ENCODE peak calls at places on chromosomes 4 and X, in four cellular contexts. One of them, this sample, is unnamed.

GRCh38 chr4:185359767-185360446 is 35.8 kb downstream of the LRP2BP start:
- DNase-seq in suprapubic skin: no peak
- DNase-seq in adrenal gland: no peak
- DNase-seq in body of pancreas: no peak
- DNase-seq in this sample: no peak

GRCh38 chrX:39642071-39642470 is 455.7 kb downstream of the BCOR start:
- DNase-seq in adrenal gland: no peak
- DNase-seq in suprapubic skin: no peak
- DNase-seq in body of pancreas: no peak
- DNase-seq in this sample: no peak

GRCh38 chr4:188578657-188579056 is 439.4 kb downstream of the TRIML1 start:
- DNase-seq in adrenal gland: no peak
- DNase-seq in suprapubic skin: no peak
- DNase-seq in body of pancreas: no peak
- DNase-seq in this sample: no peak

GRCh38 chrX:32176510-32176909 is 1034.8 kb downstream of the DMD start:
- DNase-seq in adrenal gland: no peak
- DNase-seq in suprapubic skin: no peak
- DNase-seq in body of pancreas: no peak
- DNase-seq in this sample: no peak

GRCh38 chr4:39814403-39815185 is 116.7 kb downstream of the UBE2K start:
- DNase-seq in adrenal gland: no peak
- DNase-seq in body of pancreas: no peak
- DNase-seq in suprapubic skin: no peak
- DNase-seq in this sample: no peak

GRCh38 chr4:28557755-28558154 is 1697.1 kb downstream of the STIM2 start:
- DNase-seq in suprapubic skin: no peak
- DNase-seq in adrenal gland: no peak
- DNase-seq in body of pancreas: no peak
- DNase-seq in this sample: no peak

GRCh38 chrX:11953615-11954014 is 184.7 kb upstream of the FRMPD4 start:
- DNase-seq in suprapubic skin: no peak
- DNase-seq in body of pancreas: no peak
- DNase-seq in adrenal gland: no peak
- DNase-seq in this sample: no peak

GRCh38 chrX:15301924-15302323 is 13.5 kb downstream of the ASB11 start:
- DNase-seq in suprapubic skin: peak
- DNase-seq in adrenal gland: peak
- DNase-seq in body of pancreas: peak
- DNase-seq in this sample: no peak

GRCh38 chrX:153340111-153340510 is 6.2 kb downstream of the ZNF275 start:
- DNase-seq in suprapubic skin: no peak
- DNase-seq in adrenal gland: no peak
- DNase-seq in body of pancreas: no peak
- DNase-seq in this sample: no peak

GRCh38 chr4:145523117-145523516 is 41.5 kb downstream of the SMAD1 start:
- DNase-seq in adrenal gland: no peak
- DNase-seq in suprapubic skin: no peak
- DNase-seq in body of pancreas: no peak
- DNase-seq in this sample: no peak

GRCh38 chr4:18248611-18249010 is 227.1 kb upstream of the LCORL start:
- DNase-seq in adrenal gland: no peak
- DNase-seq in body of pancreas: no peak
- DNase-seq in suprapubic skin: no peak
- DNase-seq in this sample: no peak

GRCh38 chr4:69707807-69708206 is 52.6 kb downstream of the SULT1B1 start:
- DNase-seq in adrenal gland: no peak
- DNase-seq in body of pancreas: no peak
- DNase-seq in suprapubic skin: no peak
- DNase-seq in this sample: no peak

GRCh38 chr4:31204895-31205294 is 484.7 kb downstream of the PCDH7 start:
- DNase-seq in body of pancreas: no peak
- DNase-seq in adrenal gland: no peak
- DNase-seq in suprapubic skin: no peak
- DNase-seq in this sample: no peak

GRCh38 chr4:187544461-187545053 is 451.0 kb upstream of the ZFP42 start:
- DNase-seq in adrenal gland: no peak
- DNase-seq in suprapubic skin: no peak
- DNase-seq in body of pancreas: no peak
- DNase-seq in this sample: no peak

GRCh38 chr4:157674699-157675098 is 454.2 kb downstream of the GRIA2 start:
- DNase-seq in body of pancreas: no peak
- DNase-seq in adrenal gland: no peak
- DNase-seq in suprapubic skin: no peak
- DNase-seq in this sample: no peak

GRCh38 chr4:23922535-23923115 is 32.8 kb upstream of the PPARGC1A start:
- DNase-seq in body of pancreas: no peak
- DNase-seq in suprapubic skin: no peak
- DNase-seq in adrenal gland: no peak
- DNase-seq in this sample: no peak

GRCh38 chrX:43949669-43950068 is 23.5 kb downstream of the NDP start:
- DNase-seq in suprapubic skin: no peak
- DNase-seq in adrenal gland: peak
- DNase-seq in body of pancreas: no peak
- DNase-seq in this sample: no peak

GRCh38 chr4:825063-825968 is 613 bp downstream of the CPLX1 start:
- DNase-seq in adrenal gland: peak
- DNase-seq in suprapubic skin: peak
- DNase-seq in body of pancreas: peak
- DNase-seq in this sample: no peak

GRCh38 chr4:48649505-48649904 is 130.6 kb downstream of the FRYL start:
- DNase-seq in adrenal gland: no peak
- DNase-seq in body of pancreas: no peak
- DNase-seq in suprapubic skin: no peak
- DNase-seq in this sample: no peak

GRCh38 chr4:112102875-112103370 is 42.3 kb upstream of the FAM241A start:
- DNase-seq in adrenal gland: no peak
- DNase-seq in body of pancreas: no peak
- DNase-seq in suprapubic skin: no peak
- DNase-seq in this sample: no peak

GRCh38 chr4:522911-523443 is 24.0 kb downstream of the PIGG start:
- DNase-seq in body of pancreas: no peak
- DNase-seq in adrenal gland: no peak
- DNase-seq in suprapubic skin: no peak
- DNase-seq in this sample: no peak

GRCh38 chrX:119942831-119943184 is 743 bp downstream of the NKAP start:
- DNase-seq in body of pancreas: no peak
- DNase-seq in adrenal gland: no peak
- DNase-seq in suprapubic skin: no peak
- DNase-seq in this sample: no peak

GRCh38 chrX:32137525-32137924 is 1065.7 kb upstream of the FTHL17 start:
- DNase-seq in body of pancreas: no peak
- DNase-seq in suprapubic skin: no peak
- DNase-seq in adrenal gland: peak
- DNase-seq in this sample: no peak

GRCh38 chr4:77538574-77539157 is 67.0 kb upstream of the CXCL13 start:
- DNase-seq in adrenal gland: peak
- DNase-seq in body of pancreas: peak
- DNase-seq in suprapubic skin: no peak
- DNase-seq in this sample: no peak

GRCh38 chrX:107076158-107076557 is 42.5 kb downstream of the RBM41 start:
- DNase-seq in suprapubic skin: no peak
- DNase-seq in adrenal gland: no peak
- DNase-seq in body of pancreas: no peak
- DNase-seq in this sample: no peak

GRCh38 chr4:112857461-112857860 is 192.0 kb upstream of the ANK2 start:
- DNase-seq in adrenal gland: peak
- DNase-seq in suprapubic skin: no peak
- DNase-seq in body of pancreas: no peak
- DNase-seq in this sample: peak

GRCh38 chr4:11428701-11429571 is at the start of gene HS3ST1:
- DNase-seq in body of pancreas: peak
- DNase-seq in suprapubic skin: peak
- DNase-seq in adrenal gland: peak
- DNase-seq in this sample: peak

GRCh38 chr4:56475917-56476316 is 8.5 kb downstream of the SRP72 start:
- DNase-seq in suprapubic skin: no peak
- DNase-seq in adrenal gland: no peak
- DNase-seq in body of pancreas: no peak
- DNase-seq in this sample: no peak

GRCh38 chr4:32662803-32663202 is 1942.6 kb downstream of the PCDH7 start:
- DNase-seq in adrenal gland: no peak
- DNase-seq in body of pancreas: no peak
- DNase-seq in suprapubic skin: no peak
- DNase-seq in this sample: no peak

GRCh38 chr4:80586716-80587115 is 251.2 kb downstream of the CFAP299 start:
- DNase-seq in body of pancreas: no peak
- DNase-seq in adrenal gland: no peak
- DNase-seq in suprapubic skin: no peak
- DNase-seq in this sample: no peak

GRCh38 chr4:42401171-42401570 is 3.9 kb downstream of the SHISA3 start:
- DNase-seq in suprapubic skin: no peak
- DNase-seq in adrenal gland: no peak
- DNase-seq in body of pancreas: peak
- DNase-seq in this sample: no peak

GRCh38 chrX:110212299-110212698 is 105.6 kb downstream of the AMMECR1 start:
- DNase-seq in body of pancreas: no peak
- DNase-seq in suprapubic skin: no peak
- DNase-seq in adrenal gland: no peak
- DNase-seq in this sample: no peak

GRCh38 chrX:23332101-23332887 is 2.4 kb upstream of the PTCHD1 start:
- DNase-seq in body of pancreas: no peak
- DNase-seq in adrenal gland: no peak
- DNase-seq in suprapubic skin: no peak
- DNase-seq in this sample: peak

GRCh38 chrX:96098471-96098870 is 586.2 kb upstream of the DIAPH2 start:
- DNase-seq in suprapubic skin: no peak
- DNase-seq in adrenal gland: no peak
- DNase-seq in body of pancreas: no peak
- DNase-seq in this sample: no peak

GRCh38 chr4:131551306-131551705 is 1597.8 kb upstream of the PCDH10 start:
- DNase-seq in suprapubic skin: no peak
- DNase-seq in body of pancreas: no peak
- DNase-seq in adrenal gland: no peak
- DNase-seq in this sample: no peak

GRCh38 chr4:8560265-8561047 is 19.7 kb upstream of the GPR78 start:
- DNase-seq in adrenal gland: no peak
- DNase-seq in body of pancreas: no peak
- DNase-seq in suprapubic skin: peak
- DNase-seq in this sample: no peak

GRCh38 chr4:83606898-83607297 is 71.0 kb downstream of the GPAT3 start:
- DNase-seq in suprapubic skin: no peak
- DNase-seq in body of pancreas: no peak
- DNase-seq in adrenal gland: no peak
- DNase-seq in this sample: no peak

GRCh38 chr4:1793496-1793840 is 375 bp downstream of the FGFR3 start:
- DNase-seq in body of pancreas: no peak
- DNase-seq in suprapubic skin: no peak
- DNase-seq in adrenal gland: peak
- DNase-seq in this sample: no peak

DNA sequence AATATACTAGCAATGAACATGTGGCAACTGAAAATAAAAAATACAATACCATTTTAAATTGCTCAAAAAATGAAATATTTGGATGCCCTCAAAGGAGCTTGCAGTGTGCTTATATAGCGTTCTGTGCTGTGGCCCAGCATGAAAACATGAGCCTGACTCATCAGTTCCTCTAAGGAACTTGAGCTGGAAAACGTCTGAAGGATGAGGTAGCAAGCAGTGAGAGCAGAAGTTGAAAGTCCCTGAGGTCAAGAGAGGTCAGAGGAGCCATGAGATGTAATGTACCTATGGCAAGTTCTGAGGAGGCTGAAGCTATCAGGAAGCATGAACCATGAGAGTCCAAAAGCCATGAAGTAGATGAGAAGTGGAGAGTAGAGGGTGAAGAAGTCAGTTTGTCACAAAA is 59.7 kb downstream of the HMGB3 start:
- DNase-seq in body of pancreas: no peak
- DNase-seq in adrenal gland: no peak
- DNase-seq in suprapubic skin: no peak
- DNase-seq in this sample: no peak
- TF ChIP-seq POLR2A in body of pancreas: no peak
- TF ChIP-seq POLR2A in adrenal gland: no peak
- TF ChIP-seq POLR2A in suprapubic skin: no peak
- TF ChIP-seq POLR2A in this sample: no peak

GRCh38 chrX:103780701-103781402 is 4.2 kb downstream of the PLP1 start:
- DNase-seq in body of pancreas: no peak
- DNase-seq in adrenal gland: no peak
- DNase-seq in suprapubic skin: no peak
- DNase-seq in this sample: no peak
- TF ChIP-seq CTCF in body of pancreas: no peak
- TF ChIP-seq CTCF in adrenal gland: no peak
- TF ChIP-seq CTCF in suprapubic skin: no peak
- TF ChIP-seq CTCF in this sample: no peak

DNA sequence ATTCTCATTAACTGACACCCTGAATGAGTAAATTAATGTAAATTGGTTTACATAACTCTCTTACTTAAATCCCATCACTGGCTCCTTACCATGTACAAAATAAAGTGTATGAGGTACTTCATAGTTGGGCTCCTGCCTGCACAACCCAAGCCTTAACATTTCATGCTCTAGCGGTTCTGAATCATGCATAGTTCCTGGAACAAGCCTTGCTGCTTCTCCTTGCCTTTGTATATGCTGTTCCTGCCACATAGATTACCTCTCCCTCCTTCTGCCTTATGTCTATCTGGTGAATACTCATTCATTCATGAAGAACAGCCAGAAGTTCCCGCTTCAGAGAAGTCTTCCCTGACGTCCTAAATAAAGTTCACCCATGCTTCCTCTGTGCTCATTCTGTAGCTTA is 594.7 kb downstream of the SMARCA1 start:
- DNase-seq in adrenal gland: no peak
- DNase-seq in body of pancreas: no peak
- DNase-seq in suprapubic skin: no peak
- DNase-seq in this sample: no peak
- TF ChIP-seq POLR2A in adrenal gland: no peak
- TF ChIP-seq POLR2A in body of pancreas: no peak
- TF ChIP-seq POLR2A in suprapubic skin: no peak
- TF ChIP-seq POLR2A in this sample: no peak

GRCh38 chr4:139082750-139083532 is 67.4 kb downstream of the NOCT start:
- DNase-seq in suprapubic skin: peak
- DNase-seq in adrenal gland: peak
- DNase-seq in body of pancreas: peak
- DNase-seq in this sample: peak
- TF ChIP-seq CTCF in suprapubic skin: no peak
- TF ChIP-seq CTCF in adrenal gland: no peak
- TF ChIP-seq CTCF in body of pancreas: no peak
- TF ChIP-seq CTCF in this sample: no peak